ENCODE peak calls at places on chromosome 9, in nine cellular contexts. B, Y, H, T, I, W, A, F and P are unnamed samples.

GRCh38 chr9:88559661-88560060 is 24.7 kb downstream of the NXNL2 start:
- DNase-seq in B (no peak), Y (no peak), H (no peak), T (peak), I (no peak), W (no peak), A (no peak), F (no peak), P (no peak)

GRCh38 chr9:134585021-134585561 is 56.5 kb upstream of the COL5A1 start:
- DNase-seq in B (no peak), Y (peak), H (no peak), T (no peak), I (no peak), W (no peak), A (no peak), F (no peak), P (no peak)

GRCh38 chr9:90340421-90340820 is 302.2 kb downstream of the DIRAS2 start:
- DNase-seq in B (no peak), Y (no peak), H (no peak), T (peak), I (no peak), W (no peak), A (no peak), F (peak), P (peak)

GRCh38 chr9:2817987-2818386 is 25.9 kb downstream of the PUM3 start:
- DNase-seq in B (no peak), Y (no peak), H (no peak), T (peak), I (no peak), W (no peak), A (no peak), F (no peak), P (peak)

GRCh38 chr9:112921549-112921948 is 30.9 kb upstream of the SLC46A2 start:
- DNase-seq in B (peak), Y (no peak), H (no peak), T (peak), I (peak), W (no peak), A (no peak), F (peak), P (peak)

GRCh38 chr9:137456864-137457405 is 2.2 kb downstream of the NSMF start:
- DNase-seq in B (no peak), Y (no peak), H (no peak), T (no peak), I (no peak), W (peak), A (no peak), F (no peak), P (no peak)

GRCh38 chr9:113309204-113309813 is 6.1 kb upstream of the RNF183 start:
- DNase-seq in B (peak), Y (no peak), H (no peak), T (peak), I (peak), W (no peak), A (no peak), F (no peak), P (peak)

GRCh38 chr9:134396258-134396742 is 70.0 kb downstream of the RXRA start:
- DNase-seq in B (no peak), Y (no peak), H (no peak), T (no peak), I (no peak), W (no peak), A (no peak), F (no peak), P (no peak)

GRCh38 chr9:70405808-70406445 is 8.5 kb downstream of the KLF9 start:
- DNase-seq in B (peak), Y (no peak), H (no peak), T (no peak), I (no peak), W (no peak), A (no peak), F (no peak), P (no peak)
- H3K4me3 ChIP-seq in B (no peak), Y (peak), H (peak), T (no peak), I (no peak), W (no peak), A (no peak), F (no peak), P (no peak)

DNA sequence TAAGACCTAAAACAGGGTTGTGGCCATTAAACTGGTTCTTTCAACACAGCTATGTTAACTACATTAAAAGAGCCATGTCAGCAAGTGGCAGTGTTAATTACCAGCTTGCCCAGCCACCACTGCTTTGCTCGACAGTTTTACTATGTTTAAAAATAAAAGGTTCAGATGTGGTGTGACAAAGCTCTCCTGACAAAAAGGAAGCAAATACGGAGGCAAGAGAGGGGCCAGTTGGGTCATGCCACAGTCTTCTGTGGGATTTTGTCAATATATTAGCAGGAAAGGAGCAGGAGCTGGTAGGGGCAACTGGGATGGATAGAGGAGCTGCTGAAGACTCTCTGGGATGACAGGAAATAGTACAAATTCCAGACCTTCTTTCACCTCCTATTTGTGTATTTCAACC is 113.5 kb upstream of the PCA3 start:
- DNase-seq in B (peak), Y (no peak), H (no peak), T (no peak), I (no peak), W (no peak), A (no peak), F (no peak), P (no peak)
- H3K4me3 ChIP-seq in B (peak), Y (peak), H (peak), T (no peak), I (no peak), W (no peak), A (no peak), F (no peak), P (no peak)

DNA sequence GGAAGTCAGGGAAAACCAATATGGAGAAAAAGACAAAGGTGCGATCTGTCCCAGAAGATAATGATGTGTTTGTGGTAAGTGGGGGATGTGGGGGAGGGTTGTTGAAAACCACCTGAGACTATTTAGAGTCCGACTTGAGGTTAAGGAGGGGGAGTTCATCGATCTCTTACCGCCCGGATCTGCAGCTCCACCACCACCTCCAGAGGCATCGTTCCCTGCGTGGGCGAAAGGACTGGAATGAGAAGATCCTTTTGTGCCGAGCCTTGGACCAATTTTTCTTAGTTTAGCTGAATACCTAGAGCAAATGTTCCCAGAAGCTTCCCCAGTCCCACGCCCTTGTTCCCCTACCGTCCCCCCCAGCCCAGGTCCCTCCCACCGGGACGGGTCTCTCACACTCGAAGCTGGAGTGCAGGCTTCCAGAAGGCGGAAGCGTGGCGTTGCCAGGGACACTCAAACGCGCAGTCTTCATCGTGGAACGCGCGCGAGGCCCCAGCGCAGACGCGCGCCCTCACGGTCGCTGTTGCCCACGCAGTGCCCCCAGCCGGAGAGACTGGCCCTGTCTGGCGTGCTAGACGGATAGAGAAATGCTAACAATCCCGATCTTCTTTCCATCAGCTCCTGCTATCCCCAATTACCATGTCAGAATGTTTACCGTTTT is at the start of gene SPATA6L:
- DNase-seq in B (peak), Y (peak), H (peak), T (peak), I (no peak), W (peak), A (peak), F (no peak), P (no peak)
- H3K4me3 ChIP-seq in B (peak), Y (peak), H (peak), T (peak), I (peak), W (peak), A (peak), F (peak), P (peak)

DNA sequence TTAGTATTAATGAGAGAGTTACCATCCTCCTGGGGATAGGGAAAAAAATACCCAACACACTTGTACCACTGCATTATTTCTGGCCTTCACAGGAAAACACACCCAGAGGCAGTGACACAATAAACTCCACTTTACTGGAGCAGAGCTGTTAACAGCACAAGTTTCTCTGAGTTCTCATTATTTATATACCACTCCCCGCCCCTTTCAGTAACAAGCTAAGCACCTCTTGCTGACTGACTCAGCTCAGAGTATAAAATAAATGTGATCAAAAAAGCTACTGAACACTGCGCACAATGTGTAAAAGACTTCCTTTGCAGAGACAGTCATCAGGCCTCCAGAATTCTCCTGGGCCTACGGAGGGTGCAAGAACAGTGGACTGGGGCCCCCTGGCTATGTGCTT is 21.6 kb downstream of the KLF9 start:
- DNase-seq in B (no peak), Y (no peak), H (no peak), T (peak), I (no peak), W (no peak), A (no peak), F (no peak), P (no peak)
- H3K4me3 ChIP-seq in B (no peak), Y (no peak), H (peak), T (no peak), I (no peak), W (no peak), A (no peak), F (no peak), P (no peak)

DNA sequence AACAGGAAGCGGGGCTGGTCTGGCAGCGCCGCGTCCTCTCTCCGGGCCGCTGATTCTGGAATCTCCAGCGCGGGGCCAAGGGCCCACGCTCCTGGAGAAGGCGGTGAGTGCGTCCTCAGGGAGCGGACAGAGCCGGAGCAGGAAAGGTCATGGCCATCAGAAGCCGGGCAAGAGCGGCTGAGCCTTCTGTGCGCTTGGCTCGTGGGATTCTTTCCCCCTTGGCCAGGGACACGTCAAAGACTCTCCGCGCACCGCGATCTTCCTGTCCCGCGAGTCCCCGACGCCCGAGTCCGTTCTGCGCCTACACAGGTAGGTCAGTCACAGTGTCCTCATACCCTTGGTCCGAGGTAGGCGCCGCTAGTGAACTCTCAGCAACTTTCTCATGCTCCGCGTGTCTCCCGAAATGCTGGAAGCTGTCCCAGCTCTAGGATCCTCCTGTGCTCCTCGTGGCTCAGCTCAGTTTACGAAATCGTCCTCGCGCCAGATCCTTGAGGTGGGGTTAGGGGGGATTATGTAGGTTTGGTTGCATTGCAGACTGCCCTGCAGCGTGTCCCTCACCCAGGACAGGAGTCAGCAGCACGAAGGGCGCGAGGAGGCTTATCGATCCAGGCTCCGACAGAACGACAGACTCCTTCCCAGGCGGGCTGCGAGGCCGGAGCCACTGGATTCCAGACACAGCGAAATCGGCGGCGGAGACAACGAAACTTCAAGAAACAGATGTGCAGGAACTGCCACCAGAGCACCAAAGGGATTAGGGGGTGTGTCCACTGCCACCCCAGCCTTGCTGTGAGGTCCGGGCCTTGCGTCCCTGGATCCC is 8.7 kb downstream of the LHX6 start:
- DNase-seq in B (no peak), Y (no peak), H (no peak), T (peak), I (no peak), W (peak), A (no peak), F (no peak), P (no peak)
- H3K4me3 ChIP-seq in B (peak), Y (peak), H (peak), T (no peak), I (no peak), W (peak), A (no peak), F (peak), P (no peak)

DNA sequence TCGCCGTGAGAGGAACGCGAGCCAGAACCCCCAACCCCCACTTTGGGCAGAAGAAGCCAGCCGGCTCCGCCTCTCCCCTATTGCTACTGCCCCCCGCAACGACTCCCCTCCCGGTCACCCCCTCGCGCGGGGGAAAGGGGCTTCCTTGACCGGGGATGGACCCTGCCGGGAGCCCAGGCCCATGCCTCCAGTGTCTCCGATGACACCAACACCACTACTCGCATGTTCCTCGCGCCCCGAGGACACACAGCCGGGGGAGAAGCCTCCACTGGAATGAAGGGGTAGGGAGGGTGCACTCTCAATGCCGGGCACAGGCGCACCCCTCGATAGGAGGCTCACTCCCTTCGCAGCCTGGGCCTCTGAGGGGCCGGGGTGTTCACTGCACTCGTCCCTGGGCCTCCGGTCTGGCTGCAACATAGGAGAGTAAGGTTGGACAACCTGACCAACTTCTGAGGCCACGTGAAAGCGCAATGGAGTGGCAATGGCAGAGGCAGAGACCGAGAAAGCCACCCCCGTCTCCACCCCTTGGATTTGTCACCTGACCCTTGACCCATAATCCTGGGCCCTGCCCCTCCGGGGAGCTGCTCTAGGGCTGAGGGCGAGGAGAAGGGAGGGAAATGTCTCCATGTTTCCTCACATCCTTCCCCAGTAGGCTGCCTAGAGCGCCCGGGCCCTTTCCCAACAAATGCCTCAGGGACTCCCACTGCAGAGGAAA is 1.0 kb upstream of the CNTFR start:
- DNase-seq in B (peak), Y (no peak), H (no peak), T (no peak), I (no peak), W (peak), A (peak), F (no peak), P (no peak)
- H3K4me3 ChIP-seq in B (peak), Y (peak), H (peak), T (no peak), I (peak), W (peak), A (peak), F (no peak), P (no peak)

GRCh38 chr9:97851450-97851883 is 1.6 kb upstream of the FOXE1 start:
- DNase-seq in B (peak), Y (no peak), H (no peak), T (no peak), I (no peak), W (no peak), A (no peak), F (no peak), P (no peak)
- H3K4me3 ChIP-seq in B (peak), Y (no peak), H (peak), T (peak), I (no peak), W (no peak), A (no peak), F (no peak), P (no peak)